ENCODE peak calls at places on chromosomes 7 and 10, in seven cellular contexts. One of them, this sample, is unnamed.

GRCh38 chr10:6729967-6730366 is 149.9 kb upstream of the PRKCQ start:
- DNase-seq in AG09319: no peak
- DNase-seq in stimulated activated CD8-positive, alpha-beta memory T cell treated with anti-CD3 and anti-CD28 coated beads, Interleukin-7, amount 100 ng/mL, for 48 hours: no peak
- DNase-seq in stimulated activated naive CD4-positive, alpha-beta T cell: no peak
- DNase-seq in GDM1: no peak
- DNase-seq in lung: no peak
- DNase-seq in nephron progenitor cell: no peak
- DNase-seq in this sample: no peak

GRCh38 chr10:1553951-1554350 is 183.4 kb downstream of the ADARB2 start:
- DNase-seq in nephron progenitor cell: no peak
- DNase-seq in stimulated activated naive CD4-positive, alpha-beta T cell: no peak
- DNase-seq in GDM1: no peak
- DNase-seq in AG09319: no peak
- DNase-seq in lung: no peak
- DNase-seq in stimulated activated CD8-positive, alpha-beta memory T cell treated with anti-CD3 and anti-CD28 coated beads, Interleukin-7, amount 100 ng/mL, for 48 hours: no peak
- DNase-seq in this sample: no peak

GRCh38 chr10:113126506-113127192 is 176.6 kb downstream of the TCF7L2 start:
- DNase-seq in GDM1: peak
- DNase-seq in lung: peak
- DNase-seq in nephron progenitor cell: peak
- DNase-seq in AG09319: peak
- DNase-seq in stimulated activated naive CD4-positive, alpha-beta T cell: no peak
- DNase-seq in stimulated activated CD8-positive, alpha-beta memory T cell treated with anti-CD3 and anti-CD28 coated beads, Interleukin-7, amount 100 ng/mL, for 48 hours: peak
- DNase-seq in this sample: peak

GRCh38 chr10:130400890-130401289 is 264.7 kb downstream of the GLRX3 start:
- DNase-seq in stimulated activated CD8-positive, alpha-beta memory T cell treated with anti-CD3 and anti-CD28 coated beads, Interleukin-7, amount 100 ng/mL, for 48 hours: no peak
- DNase-seq in AG09319: no peak
- DNase-seq in nephron progenitor cell: no peak
- DNase-seq in GDM1: no peak
- DNase-seq in lung: no peak
- DNase-seq in stimulated activated naive CD4-positive, alpha-beta T cell: no peak
- DNase-seq in this sample: no peak

GRCh38 chr7:1460757-1461639 is 1.7 kb upstream of the MICALL2 start:
- DNase-seq in AG09319: peak
- DNase-seq in GDM1: no peak
- DNase-seq in stimulated activated CD8-positive, alpha-beta memory T cell treated with anti-CD3 and anti-CD28 coated beads, Interleukin-7, amount 100 ng/mL, for 48 hours: no peak
- DNase-seq in lung: peak
- DNase-seq in stimulated activated naive CD4-positive, alpha-beta T cell: no peak
- DNase-seq in nephron progenitor cell: no peak
- DNase-seq in this sample: peak

GRCh38 chr7:29385214-29385613 is 178.4 kb upstream of the PRR15 start:
- DNase-seq in AG09319: no peak
- DNase-seq in stimulated activated naive CD4-positive, alpha-beta T cell: no peak
- DNase-seq in nephron progenitor cell: no peak
- DNase-seq in lung: no peak
- DNase-seq in stimulated activated CD8-positive, alpha-beta memory T cell treated with anti-CD3 and anti-CD28 coated beads, Interleukin-7, amount 100 ng/mL, for 48 hours: no peak
- DNase-seq in GDM1: no peak
- DNase-seq in this sample: no peak

GRCh38 chr7:85229544-85229943 is 42.7 kb upstream of the SEMA3D start:
- DNase-seq in lung: no peak
- DNase-seq in stimulated activated CD8-positive, alpha-beta memory T cell treated with anti-CD3 and anti-CD28 coated beads, Interleukin-7, amount 100 ng/mL, for 48 hours: no peak
- DNase-seq in AG09319: no peak
- DNase-seq in GDM1: no peak
- DNase-seq in stimulated activated naive CD4-positive, alpha-beta T cell: no peak
- DNase-seq in nephron progenitor cell: no peak
- DNase-seq in this sample: no peak

GRCh38 chr10:34491666-34492065 is 323.4 kb downstream of the PARD3 start:
- DNase-seq in lung: no peak
- DNase-seq in stimulated activated naive CD4-positive, alpha-beta T cell: no peak
- DNase-seq in nephron progenitor cell: no peak
- DNase-seq in stimulated activated CD8-positive, alpha-beta memory T cell treated with anti-CD3 and anti-CD28 coated beads, Interleukin-7, amount 100 ng/mL, for 48 hours: no peak
- DNase-seq in GDM1: no peak
- DNase-seq in AG09319: no peak
- DNase-seq in this sample: no peak

GRCh38 chr10:63711361-63711760 is 190.2 kb downstream of the REEP3 start:
- DNase-seq in AG09319: no peak
- DNase-seq in stimulated activated CD8-positive, alpha-beta memory T cell treated with anti-CD3 and anti-CD28 coated beads, Interleukin-7, amount 100 ng/mL, for 48 hours: no peak
- DNase-seq in GDM1: no peak
- DNase-seq in nephron progenitor cell: no peak
- DNase-seq in stimulated activated naive CD4-positive, alpha-beta T cell: no peak
- DNase-seq in lung: no peak
- DNase-seq in this sample: peak

GRCh38 chr10:13528875-13529713 is at the start of gene BEND7:
- DNase-seq in stimulated activated naive CD4-positive, alpha-beta T cell: no peak
- DNase-seq in stimulated activated CD8-positive, alpha-beta memory T cell treated with anti-CD3 and anti-CD28 coated beads, Interleukin-7, amount 100 ng/mL, for 48 hours: no peak
- DNase-seq in AG09319: no peak
- DNase-seq in nephron progenitor cell: peak
- DNase-seq in GDM1: no peak
- DNase-seq in lung: no peak
- DNase-seq in this sample: peak

GRCh38 chr7:50369408-50370026 is 65.0 kb downstream of the IKZF1 start:
- DNase-seq in lung: no peak
- DNase-seq in stimulated activated naive CD4-positive, alpha-beta T cell: peak
- DNase-seq in AG09319: no peak
- DNase-seq in GDM1: peak
- DNase-seq in stimulated activated CD8-positive, alpha-beta memory T cell treated with anti-CD3 and anti-CD28 coated beads, Interleukin-7, amount 100 ng/mL, for 48 hours: no peak
- DNase-seq in nephron progenitor cell: peak
- DNase-seq in this sample: no peak

GRCh38 chr7:65554-65953 is 126.8 kb upstream of the FAM20C start:
- DNase-seq in stimulated activated naive CD4-positive, alpha-beta T cell: no peak
- DNase-seq in GDM1: no peak
- DNase-seq in stimulated activated CD8-positive, alpha-beta memory T cell treated with anti-CD3 and anti-CD28 coated beads, Interleukin-7, amount 100 ng/mL, for 48 hours: no peak
- DNase-seq in lung: no peak
- DNase-seq in AG09319: no peak
- DNase-seq in nephron progenitor cell: no peak
- DNase-seq in this sample: peak

GRCh38 chr10:94264085-94264484 is 98.7 kb downstream of the NOC3L start:
- DNase-seq in GDM1: no peak
- DNase-seq in lung: no peak
- DNase-seq in nephron progenitor cell: no peak
- DNase-seq in stimulated activated CD8-positive, alpha-beta memory T cell treated with anti-CD3 and anti-CD28 coated beads, Interleukin-7, amount 100 ng/mL, for 48 hours: no peak
- DNase-seq in stimulated activated naive CD4-positive, alpha-beta T cell: no peak
- DNase-seq in AG09319: no peak
- DNase-seq in this sample: no peak